ENCODE peak calls at places on chromosome 7, in nine cellular contexts. K is HepG2, U is ovary, A is sigmoid colon, I is suprapubic skin, Y is A549, F is stomach, H is K562, Z is GM12878. W is an unnamed sample.

GRCh38 chr7:103855671-103856070 is 133.8 kb downstream of the RELN start:
- DNase-seq in K (no peak), U (no peak), A (no peak), I (no peak), Y (no peak), F (no peak), H (no peak), Z (no peak), W (no peak)

GRCh38 chr7:152866791-152867481 is 107.4 kb downstream of the ACTR3B start:
- DNase-seq in K (no peak), U (no peak), A (no peak), I (no peak), Y (no peak), F (peak; percentile 8), H (no peak), Z (no peak), W (no peak)

GRCh38 chr7:41573017-41573416 is 129.9 kb downstream of the INHBA start:
- DNase-seq in K (no peak), U (no peak), A (no peak), I (no peak), Y (peak; percentile 51), F (no peak), H (no peak), Z (no peak), W (no peak)

GRCh38 chr7:104137971-104138370 is 69.8 kb downstream of the ORC5 start:
- DNase-seq in K (no peak), U (no peak), A (no peak), I (no peak), Y (no peak), F (no peak), H (no peak), Z (no peak), W (no peak)

GRCh38 chr7:92832623-92833023 is 3.8 kb downstream of the CDK6 start:
- DNase-seq in K (no peak), U (no peak), A (no peak), I (no peak), Y (no peak), F (no peak), H (no peak), Z (no peak), W (no peak)

GRCh38 chr7:94401411-94401810 is 6.7 kb downstream of the COL1A2 start:
- DNase-seq in K (no peak), U (no peak), A (no peak), I (no peak), Y (no peak), F (no peak), H (no peak), Z (no peak), W (no peak)

GRCh38 chr7:27091936-27092752 is 3.7 kb downstream of the HOXA1 start:
- DNase-seq in K (no peak), U (no peak), A (no peak), I (no peak), Y (no peak), F (no peak), H (no peak), Z (no peak), W (no peak)

GRCh38 chr7:108079291-108080057 is 50.7 kb downstream of the LAMB4 start:
- DNase-seq in K (no peak), U (no peak), A (peak; percentile 70), I (no peak), Y (no peak), F (no peak), H (peak; percentile 55), Z (no peak), W (peak; percentile 21)

GRCh38 chr7:83161851-83162401 is 758 bp downstream of the PCLO start:
- DNase-seq in K (no peak), U (no peak), A (no peak), I (no peak), Y (no peak), F (no peak), H (no peak), Z (no peak), W (no peak)

GRCh38 chr7:55405856-55406541 is 40.9 kb downstream of the LANCL2 start:
- DNase-seq in K (no peak), U (no peak), A (no peak), I (no peak), Y (no peak), F (peak; percentile 41), H (no peak), Z (no peak), W (peak; percentile 26)

GRCh38 chr7:105178177-105178576 is 164.2 kb downstream of the KMT2E start:
- DNase-seq in K (no peak), U (no peak), A (no peak), I (no peak), Y (no peak), F (no peak), H (no peak), Z (no peak), W (no peak)

GRCh38 chr7:2288986-2289611 is 25.1 kb downstream of the SNX8 start:
- DNase-seq in K (no peak), U (no peak), A (no peak), I (no peak), Y (no peak), F (no peak), H (no peak), Z (no peak), W (no peak)

GRCh38 chr7:24702674-24703235 is 54.5 kb downstream of the GSDME start:
- DNase-seq in K (no peak), U (no peak), A (no peak), I (no peak), Y (no peak), F (no peak), H (no peak), Z (no peak), W (no peak)

GRCh38 chr7:105224884-105225651 is 163.7 kb downstream of the SRPK2 start:
- DNase-seq in K (no peak), U (no peak), A (no peak), I (no peak), Y (peak; percentile 75), F (no peak), H (peak; percentile 41), Z (peak; percentile 42), W (no peak)

GRCh38 chr7:131293018-131293417 is 34.7 kb upstream of the MKLN1 start:
- DNase-seq in K (no peak), U (no peak), A (no peak), I (no peak), Y (no peak), F (no peak), H (no peak), Z (no peak), W (no peak)

GRCh38 chr7:3194501-3195141 is 106.4 kb upstream of the SDK1 start:
- DNase-seq in K (peak; percentile 97), U (no peak), A (no peak), I (no peak), Y (peak; percentile 86), F (no peak), H (no peak), Z (no peak), W (no peak)

GRCh38 chr7:92460109-92460508 is 12.8 kb downstream of the GATAD1 start:
- DNase-seq in K (no peak), U (no peak), A (no peak), I (no peak), Y (no peak), F (no peak), H (no peak), Z (no peak), W (no peak)

GRCh38 chr7:18753972-18754610 is 258.5 kb downstream of the HDAC9 start:
- DNase-seq in K (no peak), U (no peak), A (no peak), I (no peak), Y (no peak), F (no peak), H (no peak), Z (no peak), W (no peak)
- H3K27ac ChIP-seq in K (no peak overlapping the region), U (no peak overlapping the region), A (no peak overlapping the region), I (no peak overlapping the region), Y (no peak overlapping the region), F (no peak overlapping the region), H (no peak overlapping the region), Z (no peak overlapping the region), W (no peak overlapping the region)

GRCh38 chr7:128454808-128455555 is 696 bp upstream of the HILPDA start:
- DNase-seq in K (no peak), U (no peak), A (no peak), I (no peak), Y (no peak), F (no peak), H (no peak), Z (no peak), W (no peak)

GRCh38 chr7:128452552-128452951 is 3.1 kb upstream of the HILPDA start:
- DNase-seq in K (no peak), U (no peak), A (no peak), I (no peak), Y (no peak), F (no peak), H (no peak), Z (no peak), W (no peak)

GRCh38 chr7:128458956-128459355 is 3.3 kb downstream of the HILPDA start:
- DNase-seq in K (no peak), U (no peak), A (no peak), I (no peak), Y (no peak), F (no peak), H (no peak), Z (peak; percentile 36), W (no peak)

GRCh38 chr7:128453836-128454804 is 1.6 kb upstream of the HILPDA start:
- DNase-seq in K (no peak), U (peak; percentile 95), A (peak; percentile 97), I (peak; percentile 91), Y (no peak), F (peak; percentile 88), H (no peak), Z (no peak), W (peak; percentile 68)

GRCh38 chr7:128455556-128456254 is at the start of gene HILPDA:
- DNase-seq in K (peak; percentile 74), U (peak; percentile 96), A (peak; percentile 97), I (peak; percentile 94), Y (peak; percentile 91), F (peak; percentile 96), H (peak; percentile 99), Z (peak; percentile 91), W (peak; percentile 95)
- TF ChIP-seq POLR2A in K (peak; percentile 89), U (peak; percentile 67), A (peak; percentile 59), I (peak; percentile 15), Y (peak; percentile 87), F (no peak), H (peak; percentile 87), Z (peak; percentile 91), W (peak; percentile 82)

GRCh38 chr7:22969010-22969431 is 44.9 kb downstream of the HYCC1 start:
- DNase-seq in K (no peak), U (no peak), A (no peak), I (no peak), Y (no peak), F (no peak), H (no peak), Z (no peak), W (no peak)
- TF ChIP-seq EP300 in K (no peak), U (no peak), A (no peak), I (no peak), Y (no peak), F (no peak), H (no peak), Z (no peak), W (no peak)

GRCh38 chr7:73358590-73359275 is 30.8 kb downstream of the FKBP6 start:
- DNase-seq in K (no peak), U (no peak), A (no peak), I (no peak), Y (no peak), F (no peak), H (no peak), Z (no peak), W (no peak)
- H3K27ac ChIP-seq in K (peak overlapping the region; percentile 78), U (no peak overlapping the region), A (no peak overlapping the region), I (peak overlapping the region; percentile 47), Y (peak overlapping the region; percentile 59), F (peak overlapping the region; percentile 52), H (no peak overlapping the region), Z (no peak overlapping the region), W (peak overlapping the region; percentile 29)

W was measured in transverse colon.